ENCODE peak calls at places on chromosomes 11 and 22, in ten cellular contexts. Y, H, L, O, G, K, A, S, Q and R are unnamed samples.

GRCh38 chr11:106493751-106494150 is 416.3 kb downstream of the AASDHPPT start:
- DNase-seq in G (no peak), Y (no peak), S (no peak), L (no peak), A (no peak), Q (no peak), O (no peak), H (no peak), K (no peak), R (no peak)

GRCh38 chr11:99593197-99593596 is 572.4 kb downstream of the CNTN5 start:
- DNase-seq in Y (no peak), G (no peak), H (no peak), L (no peak), A (no peak), O (no peak), K (no peak), S (no peak), Q (no peak), R (no peak)

GRCh38 chr11:64619811-64620285 is 28.8 kb downstream of the SLC22A12 start:
- DNase-seq in G (peak; percentile 42), H (peak; percentile 86), K (peak; percentile 82), Q (no peak), O (peak; percentile 20), L (peak; percentile 23), A (peak; percentile 27), Y (no peak), S (no peak), R (peak; percentile 63)

GRCh38 chr22:27267145-27267544 is 534.4 kb downstream of the MN1 start:
- DNase-seq in H (no peak), L (no peak), A (no peak), Y (no peak), Q (no peak), S (no peak), G (no peak), O (no peak), K (no peak), R (no peak)

GRCh38 chr11:21511835-21512440 is 680.9 kb upstream of the ANO5 start:
- DNase-seq in G (peak; percentile 3), H (no peak), S (no peak), O (peak; percentile 54), Q (peak; percentile 27), L (peak; percentile 28), K (no peak), Y (peak; percentile 68), A (peak; percentile 7), R (peak; percentile 44)

GRCh38 chr11:109077340-109077927 is 344.6 kb upstream of the C11orf87 start:
- DNase-seq in Q (no peak), G (no peak), A (no peak), H (no peak), K (no peak), O (no peak), Y (no peak), L (no peak), S (no peak), R (no peak)

GRCh38 chr22:38613588-38613987 is 42.6 kb downstream of the FAM227A start:
- DNase-seq in G (no peak), L (no peak), Y (no peak), K (no peak), Q (no peak), O (no peak), S (no peak), A (no peak), H (no peak), R (no peak)

GRCh38 chr11:47980907-47981621 is 705 bp downstream of the PTPRJ start:
- DNase-seq in A (peak; percentile 54), Q (peak; percentile 52), H (peak; percentile 67), O (no peak), L (peak; percentile 63), K (peak; percentile 58), Y (peak; percentile 65), S (peak; percentile 90), G (no peak), R (peak; percentile 58)

DNA sequence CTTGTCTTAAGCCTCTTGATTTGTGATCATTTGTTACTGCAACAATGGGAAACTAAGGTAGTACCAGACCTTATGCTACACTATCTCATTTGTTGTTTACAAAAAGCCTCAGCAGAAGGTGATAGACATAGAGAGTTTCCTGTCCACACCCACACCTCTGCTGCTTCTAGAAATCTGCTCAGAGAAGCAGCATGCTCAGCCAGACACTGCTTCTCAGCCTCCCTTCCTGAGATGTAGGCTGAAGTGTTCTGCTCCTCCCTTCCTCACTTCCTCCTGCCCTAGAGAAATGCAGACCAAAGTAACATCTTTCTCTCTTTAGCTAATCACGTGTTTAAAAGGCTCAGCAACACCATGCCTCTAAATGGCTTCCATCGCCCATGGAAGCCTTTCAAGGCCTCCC is 88.4 kb downstream of the SLC1A2 start:
- DNase-seq in L (no peak), G (no peak), A (no peak), O (no peak), Q (no peak), Y (no peak), S (no peak), H (no peak), K (no peak), R (no peak)
- TF ChIP-seq POLR2A in L (no peak), G (no peak), A (no peak), O (no peak), Q (no peak), Y (no peak), S (no peak), H (no peak), K (no peak), R (no peak)

DNA sequence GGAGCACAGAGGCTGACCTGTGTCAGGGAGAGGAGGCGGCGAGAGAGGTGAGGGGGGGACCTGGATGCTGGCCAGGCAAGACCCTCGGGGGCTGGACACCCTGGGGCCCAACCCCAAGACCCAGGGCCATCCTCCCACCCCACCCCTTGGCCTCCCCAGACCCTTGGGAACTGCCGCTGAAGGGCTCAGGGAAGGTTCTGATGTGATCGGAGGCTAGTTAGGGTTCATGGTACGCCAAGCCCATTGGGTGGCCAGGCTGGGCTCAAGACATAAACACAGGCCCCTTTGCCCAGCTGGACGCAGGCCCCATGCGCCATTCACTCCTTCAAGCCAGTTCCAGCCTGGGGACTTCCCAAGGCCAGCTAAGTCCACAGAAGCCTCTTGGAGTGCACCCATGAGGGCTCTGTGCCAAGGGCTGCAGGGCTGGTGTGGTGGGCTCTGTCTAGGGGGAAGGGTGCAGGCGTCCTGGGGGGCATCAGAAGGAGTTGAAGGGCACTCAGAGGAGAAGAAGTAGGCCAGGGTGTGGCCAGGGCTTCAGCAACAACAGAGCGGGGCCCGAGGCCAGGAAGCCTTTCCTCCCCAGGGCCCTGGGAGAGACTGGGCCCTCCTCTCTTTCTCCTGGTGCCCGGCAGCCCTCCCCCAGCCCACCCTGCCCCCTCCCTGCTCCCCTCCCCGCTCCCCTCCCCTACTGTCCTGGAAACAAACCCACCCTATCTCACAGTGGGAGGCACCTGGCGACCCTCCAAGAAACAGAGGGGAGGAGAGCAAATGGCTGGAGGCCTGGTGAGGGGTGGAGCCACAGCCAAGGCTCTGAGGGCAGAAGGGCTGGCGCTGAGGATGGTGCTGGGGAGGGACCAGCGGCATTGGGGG is 12.9 kb downstream of the TSPAN32 start:
- DNase-seq in A (peak; percentile 94), L (peak; percentile 67), S (peak; percentile 66), O (peak; percentile 83), K (peak; percentile 96), H (peak; percentile 98), Y (peak; percentile 86), Q (peak; percentile 82), G (no peak), R (no peak)
- TF ChIP-seq POLR2A in A (no peak), L (no peak), S (no peak), O (no peak), K (no peak), H (no peak), Y (no peak), Q (peak; percentile 11), G (no peak), R (no peak)

GRCh38 chr11:66626926-66627325 is 10.5 kb downstream of the RBM14 start:
- DNase-seq in S (no peak), Q (no peak), K (no peak), G (no peak), L (no peak), H (no peak), Y (no peak), O (no peak), A (no peak), R (no peak)

GRCh38 chr11:66625752-66626149 is 9.3 kb downstream of the RBM14 start:
- DNase-seq in L (no peak), Q (no peak), A (no peak), K (no peak), H (no peak), S (no peak), G (no peak), Y (no peak), O (no peak), R (no peak)

GRCh38 chr11:66625041-66625751 is 8.8 kb downstream of the RBM14 start:
- DNase-seq in A (no peak), L (no peak), Y (no peak), Q (no peak), H (no peak), K (no peak), G (no peak), S (peak; percentile 69), O (no peak), R (no peak)

GRCh38 chr11:66626382-66626781 is 10.0 kb downstream of the RBM14 start:
- DNase-seq in O (no peak), H (no peak), G (no peak), Y (no peak), K (no peak), S (no peak), A (no peak), L (no peak), Q (no peak), R (no peak)

DNA sequence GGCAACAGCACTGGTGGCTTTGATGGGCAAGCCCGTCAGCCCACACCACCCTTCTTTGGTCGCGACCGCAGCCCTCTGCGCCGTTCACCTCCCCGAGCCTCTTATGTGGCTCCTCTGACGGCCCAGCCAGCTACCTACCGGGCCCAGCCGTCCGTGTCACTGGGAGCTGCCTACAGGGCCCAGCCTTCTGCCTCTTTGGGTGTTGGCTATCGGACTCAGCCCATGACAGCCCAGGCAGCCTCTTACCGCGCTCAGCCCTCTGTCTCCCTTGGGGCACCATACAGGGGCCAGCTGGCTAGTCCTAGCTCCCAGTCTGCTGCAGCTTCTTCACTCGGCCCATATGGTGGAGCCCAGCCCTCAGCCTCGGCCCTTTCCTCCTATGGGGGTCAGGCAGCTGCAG is 8.0 kb downstream of the RBM14 start:
- DNase-seq in H (no peak), O (no peak), Y (no peak), G (no peak), L (no peak), A (no peak), K (no peak), Q (no peak), S (peak; percentile 60), R (no peak)
- TF ChIP-seq POLR2A in H (no peak), O (no peak), Y (no peak), G (no peak), L (no peak), A (no peak), K (no peak), Q (no peak), S (no peak), R (no peak)

DNA sequence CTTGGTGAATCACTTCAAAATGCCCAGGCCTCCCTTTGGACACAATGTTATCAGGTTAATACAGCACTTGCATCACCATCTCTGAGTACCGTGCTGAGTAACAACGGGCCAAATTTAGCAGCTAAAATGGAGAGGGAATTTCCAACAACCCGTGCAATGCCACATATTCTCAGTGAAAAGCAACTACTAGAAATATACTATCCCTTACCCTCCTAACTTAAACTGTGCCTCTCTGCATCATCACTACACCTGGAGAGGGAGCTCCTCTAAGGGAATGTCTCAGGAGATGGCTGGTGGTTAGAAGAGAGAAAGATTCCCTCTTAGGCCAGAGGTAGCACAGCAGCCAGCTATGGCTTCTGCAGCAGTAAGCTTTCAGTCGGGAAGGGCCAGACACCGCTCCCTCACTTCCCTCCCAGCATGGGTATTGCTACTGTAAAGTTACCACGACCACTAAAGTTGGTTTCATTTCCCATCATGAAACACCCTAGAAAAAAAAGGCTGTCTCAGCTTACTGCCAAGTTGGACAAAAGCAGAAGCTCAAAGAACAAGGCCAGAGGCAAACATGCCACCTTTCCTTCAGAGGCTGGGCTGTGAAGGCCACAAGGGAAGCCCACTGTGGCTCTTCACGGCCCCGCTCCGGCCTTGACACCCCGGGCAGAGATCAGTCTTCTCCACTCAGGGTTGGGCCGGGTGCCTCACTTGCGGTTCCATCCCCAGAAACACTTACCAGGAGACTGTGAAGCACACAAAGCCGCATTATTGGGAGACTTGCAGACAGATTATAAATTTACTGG is 3.9 kb downstream of the MAML2 start:
- DNase-seq in S (peak; percentile 60), K (peak; percentile 52), H (peak; percentile 72), G (no peak), Q (peak; percentile 9), A (peak; percentile 54), L (peak; percentile 56), O (peak; percentile 33), Y (no peak), R (no peak)
- TF ChIP-seq POLR2A in S (peak; percentile 49), K (no peak), H (no peak), G (no peak), Q (no peak), A (no peak), L (no peak), O (no peak), Y (no peak), R (no peak)